ENCODE peak calls at places on chromosome 1, in four cellular contexts. One of them, this sample, is unnamed.

GRCh38 chr1:151534662-151535278 is 5.3 kb upstream of the TUFT1 start:
- DNase-seq in heart right ventricle: peak
- DNase-seq in fibroblast of pulmonary artery: peak
- DNase-seq in heart left ventricle: peak
- DNase-seq in this sample: no peak

GRCh38 chr1:96979287-96979686 is 257.7 kb downstream of the PTBP2 start:
- DNase-seq in heart right ventricle: no peak
- DNase-seq in heart left ventricle: no peak
- DNase-seq in fibroblast of pulmonary artery: no peak
- DNase-seq in this sample: no peak

GRCh38 chr1:232143315-232143886 is 486.5 kb downstream of the SIPA1L2 start:
- DNase-seq in fibroblast of pulmonary artery: no peak
- DNase-seq in heart right ventricle: no peak
- DNase-seq in heart left ventricle: no peak
- DNase-seq in this sample: no peak

GRCh38 chr1:206734499-206735142 is 36.0 kb upstream of the IL19 start:
- DNase-seq in fibroblast of pulmonary artery: peak
- DNase-seq in heart right ventricle: peak
- DNase-seq in heart left ventricle: no peak
- DNase-seq in this sample: no peak

GRCh38 chr1:156893048-156893953 is at the start of gene PEAR1:
- DNase-seq in heart right ventricle: peak
- DNase-seq in fibroblast of pulmonary artery: peak
- DNase-seq in heart left ventricle: peak
- DNase-seq in this sample: no peak

GRCh38 chr1:2134232-2134603 is 60.4 kb downstream of the FAAP20 start:
- DNase-seq in fibroblast of pulmonary artery: no peak
- DNase-seq in heart right ventricle: no peak
- DNase-seq in heart left ventricle: no peak
- DNase-seq in this sample: no peak

GRCh38 chr1:10625076-10625475 is 150.3 kb downstream of the PEX14 start:
- DNase-seq in heart left ventricle: no peak
- DNase-seq in heart right ventricle: no peak
- DNase-seq in fibroblast of pulmonary artery: no peak
- DNase-seq in this sample: no peak

GRCh38 chr1:223323491-223324484 is 40.2 kb downstream of the SUSD4 start:
- DNase-seq in heart left ventricle: no peak
- DNase-seq in heart right ventricle: no peak
- DNase-seq in fibroblast of pulmonary artery: no peak
- DNase-seq in this sample: no peak

GRCh38 chr1:223887724-223888428 is 42.1 kb upstream of the TP53BP2 start:
- DNase-seq in heart right ventricle: no peak
- DNase-seq in heart left ventricle: peak
- DNase-seq in fibroblast of pulmonary artery: peak
- DNase-seq in this sample: peak

GRCh38 chr1:207919523-207920210 is 8.7 kb upstream of the CD34 start:
- DNase-seq in fibroblast of pulmonary artery: peak
- DNase-seq in heart right ventricle: no peak
- DNase-seq in heart left ventricle: peak
- DNase-seq in this sample: no peak

GRCh38 chr1:214645712-214646111 is 42.7 kb downstream of the CENPF start:
- DNase-seq in heart right ventricle: no peak
- DNase-seq in fibroblast of pulmonary artery: no peak
- DNase-seq in heart left ventricle: no peak
- DNase-seq in this sample: no peak

GRCh38 chr1:14677291-14677690 is 78.8 kb downstream of the KAZN start:
- DNase-seq in heart right ventricle: no peak
- DNase-seq in heart left ventricle: no peak
- DNase-seq in fibroblast of pulmonary artery: no peak
- DNase-seq in this sample: no peak

GRCh38 chr1:161132410-161133219 is at the start of gene DEDD:
- DNase-seq in fibroblast of pulmonary artery: peak
- DNase-seq in heart right ventricle: peak
- DNase-seq in heart left ventricle: peak
- DNase-seq in this sample: peak

GRCh38 chr1:87399264-87399663 is 70.6 kb downstream of the LMO4 start:
- DNase-seq in heart left ventricle: no peak
- DNase-seq in fibroblast of pulmonary artery: no peak
- DNase-seq in heart right ventricle: no peak
- DNase-seq in this sample: no peak

GRCh38 chr1:26284597-26285351 is 4.9 kb downstream of the SH3BGRL3 start:
- DNase-seq in fibroblast of pulmonary artery: peak
- DNase-seq in heart left ventricle: peak
- DNase-seq in heart right ventricle: peak
- DNase-seq in this sample: peak

GRCh38 chr1:180530501-180530900 is 28.1 kb upstream of the ACBD6 start:
- DNase-seq in heart right ventricle: no peak
- DNase-seq in heart left ventricle: peak
- DNase-seq in fibroblast of pulmonary artery: peak
- DNase-seq in this sample: peak

GRCh38 chr1:53067886-53068285 is 5.9 kb downstream of the PODN start:
- DNase-seq in heart right ventricle: no peak
- DNase-seq in fibroblast of pulmonary artery: no peak
- DNase-seq in heart left ventricle: no peak
- DNase-seq in this sample: no peak

GRCh38 chr1:165829888-165830287 is 2.5 kb downstream of the UCK2 start:
- DNase-seq in heart right ventricle: no peak
- DNase-seq in fibroblast of pulmonary artery: no peak
- DNase-seq in heart left ventricle: no peak
- DNase-seq in this sample: no peak
- H3K4me3 ChIP-seq in heart right ventricle: no peak
- H3K4me3 ChIP-seq in fibroblast of pulmonary artery: peak
- H3K4me3 ChIP-seq in heart left ventricle: no peak
- H3K4me3 ChIP-seq in this sample: peak

GRCh38 chr1:89260042-89260441 is 12.6 kb downstream of the GBP5 start:
- DNase-seq in fibroblast of pulmonary artery: no peak
- DNase-seq in heart left ventricle: no peak
- DNase-seq in heart right ventricle: no peak
- DNase-seq in this sample: no peak

GRCh38 chr1:89262643-89263042 is 10.0 kb downstream of the GBP5 start:
- DNase-seq in fibroblast of pulmonary artery: peak
- DNase-seq in heart right ventricle: no peak
- DNase-seq in heart left ventricle: no peak
- DNase-seq in this sample: no peak

GRCh38 chr1:89260575-89261275 is 11.9 kb downstream of the GBP5 start:
- DNase-seq in fibroblast of pulmonary artery: peak
- DNase-seq in heart left ventricle: no peak
- DNase-seq in heart right ventricle: no peak
- DNase-seq in this sample: no peak

GRCh38 chr1:89259283-89259971 is 13.2 kb downstream of the GBP5 start:
- DNase-seq in heart left ventricle: no peak
- DNase-seq in heart right ventricle: no peak
- DNase-seq in fibroblast of pulmonary artery: no peak
- DNase-seq in this sample: no peak

DNA sequence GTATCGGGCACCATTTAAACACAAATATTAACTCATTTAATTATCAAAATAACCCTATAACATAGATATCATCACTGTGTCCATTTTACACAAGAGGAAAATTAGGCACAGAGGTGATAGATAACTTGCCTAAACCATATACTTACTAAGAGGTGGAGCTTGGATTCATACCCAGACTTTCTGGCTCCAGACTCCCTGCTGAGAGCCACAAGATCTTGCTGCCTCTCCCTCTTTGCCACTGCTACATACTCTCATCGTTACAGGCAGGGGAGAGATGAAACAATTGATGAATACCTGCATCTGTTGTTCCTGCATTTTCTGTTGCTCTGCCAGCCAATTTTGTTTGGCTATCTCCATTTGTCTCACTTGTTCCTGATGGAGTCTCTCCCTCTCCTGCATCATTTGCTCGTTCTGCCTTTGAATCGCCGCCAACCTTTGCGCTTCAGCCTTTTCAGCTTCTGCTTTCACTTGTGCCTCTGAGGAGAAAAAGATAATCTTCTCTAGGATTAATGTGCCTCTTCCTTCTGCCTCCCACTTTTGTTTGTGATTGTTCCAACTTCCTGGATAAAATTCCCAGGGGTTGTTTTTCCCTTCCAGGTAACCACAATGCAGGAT is 10.6 kb downstream of the GBP5 start:
- DNase-seq in fibroblast of pulmonary artery: peak
- DNase-seq in heart right ventricle: peak
- DNase-seq in heart left ventricle: no peak
- DNase-seq in this sample: no peak
- H3K4me3 ChIP-seq in fibroblast of pulmonary artery: peak
- H3K4me3 ChIP-seq in heart right ventricle: peak
- H3K4me3 ChIP-seq in heart left ventricle: peak
- H3K4me3 ChIP-seq in this sample: no peak

DNA sequence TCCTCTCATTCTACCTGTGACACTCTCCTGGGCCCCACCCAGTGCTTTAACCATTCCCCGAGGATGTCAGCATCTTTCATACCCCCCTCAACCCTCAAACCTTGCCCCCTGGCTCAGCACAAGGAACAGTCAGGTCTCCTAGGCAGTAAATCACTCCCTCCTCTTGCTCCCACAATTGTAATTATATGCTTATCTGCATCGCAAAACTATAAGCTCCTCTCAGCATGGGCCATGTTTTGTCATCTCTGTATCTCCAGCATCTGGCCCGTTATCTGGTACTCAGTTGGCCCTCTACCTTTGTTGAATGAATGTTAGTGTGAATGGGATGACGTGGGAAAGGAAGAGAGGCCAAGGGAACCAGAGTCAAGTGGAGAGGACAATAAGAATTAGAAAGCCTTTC is 2.8 kb upstream of the ELOVL1 start:
- DNase-seq in heart right ventricle: no peak
- DNase-seq in fibroblast of pulmonary artery: no peak
- DNase-seq in heart left ventricle: no peak
- DNase-seq in this sample: no peak
- H3K4me3 ChIP-seq in heart right ventricle: no peak
- H3K4me3 ChIP-seq in fibroblast of pulmonary artery: no peak
- H3K4me3 ChIP-seq in heart left ventricle: no peak
- H3K4me3 ChIP-seq in this sample: no peak

GRCh38 chr1:44553771-44554170 is 120.5 kb downstream of the TMEM53 start:
- DNase-seq in heart left ventricle: no peak
- DNase-seq in fibroblast of pulmonary artery: peak
- DNase-seq in heart right ventricle: no peak
- DNase-seq in this sample: no peak
- H3K4me3 ChIP-seq in heart left ventricle: no peak
- H3K4me3 ChIP-seq in fibroblast of pulmonary artery: no peak
- H3K4me3 ChIP-seq in heart right ventricle: no peak
- H3K4me3 ChIP-seq in this sample: no peak

DNA sequence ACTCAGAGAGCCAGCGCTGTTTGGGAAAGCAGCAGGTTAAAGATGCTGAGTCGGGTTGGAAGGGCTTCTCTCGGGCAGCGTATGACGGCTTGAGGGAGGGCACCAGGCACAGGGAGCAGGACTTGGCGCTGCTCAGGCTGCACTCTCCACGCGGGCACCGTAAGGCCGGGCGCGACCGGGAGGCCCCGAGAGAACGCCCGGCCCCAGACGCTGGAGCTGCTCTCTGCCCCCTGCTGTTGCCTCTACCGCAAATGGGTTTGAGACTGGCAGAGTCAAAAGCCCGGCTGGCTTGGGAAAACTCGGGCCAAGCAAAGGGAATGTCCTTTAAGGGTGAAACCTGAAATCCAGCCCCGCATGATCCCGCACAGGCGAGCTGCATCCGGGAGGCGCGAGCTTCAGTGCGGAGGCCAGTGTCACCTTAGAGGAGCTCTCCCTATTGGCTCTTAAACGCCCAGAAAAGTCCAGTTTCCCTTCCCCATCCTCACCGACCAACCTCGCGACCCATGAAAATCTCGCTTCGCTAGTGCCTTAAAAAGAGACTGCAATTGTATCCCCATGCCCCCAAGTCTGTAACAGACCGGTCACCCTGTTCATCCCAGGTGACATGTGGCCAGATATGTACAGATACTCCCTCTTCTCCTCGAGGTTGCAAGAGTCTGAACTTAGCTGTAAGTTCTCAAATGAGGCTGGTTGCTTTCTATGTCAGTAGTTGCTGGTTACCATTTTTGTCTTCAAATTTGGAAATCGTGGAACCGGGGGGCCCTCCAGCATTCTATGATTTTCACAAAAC is 1.1 kb downstream of the PRRX1 start:
- DNase-seq in fibroblast of pulmonary artery: peak
- DNase-seq in heart left ventricle: peak
- DNase-seq in heart right ventricle: peak
- DNase-seq in this sample: no peak
- H3K4me3 ChIP-seq in fibroblast of pulmonary artery: peak
- H3K4me3 ChIP-seq in heart left ventricle: peak
- H3K4me3 ChIP-seq in heart right ventricle: peak
- H3K4me3 ChIP-seq in this sample: peak

GRCh38 chr1:157968503-157968902 is 24.9 kb upstream of the KIRREL1 start:
- DNase-seq in heart left ventricle: peak
- DNase-seq in fibroblast of pulmonary artery: peak
- DNase-seq in heart right ventricle: no peak
- DNase-seq in this sample: peak

GRCh38 chr1:157969693-157970485 is 23.6 kb upstream of the KIRREL1 start:
- DNase-seq in heart right ventricle: no peak
- DNase-seq in heart left ventricle: peak
- DNase-seq in fibroblast of pulmonary artery: peak
- DNase-seq in this sample: peak

GRCh38 chr1:157967205-157967604 is 26.2 kb upstream of the KIRREL1 start:
- DNase-seq in fibroblast of pulmonary artery: no peak
- DNase-seq in heart right ventricle: no peak
- DNase-seq in heart left ventricle: no peak
- DNase-seq in this sample: no peak

GRCh38 chr1:157971723-157972122 is 21.7 kb upstream of the KIRREL1 start:
- DNase-seq in fibroblast of pulmonary artery: no peak
- DNase-seq in heart left ventricle: no peak
- DNase-seq in heart right ventricle: no peak
- DNase-seq in this sample: no peak

DNA sequence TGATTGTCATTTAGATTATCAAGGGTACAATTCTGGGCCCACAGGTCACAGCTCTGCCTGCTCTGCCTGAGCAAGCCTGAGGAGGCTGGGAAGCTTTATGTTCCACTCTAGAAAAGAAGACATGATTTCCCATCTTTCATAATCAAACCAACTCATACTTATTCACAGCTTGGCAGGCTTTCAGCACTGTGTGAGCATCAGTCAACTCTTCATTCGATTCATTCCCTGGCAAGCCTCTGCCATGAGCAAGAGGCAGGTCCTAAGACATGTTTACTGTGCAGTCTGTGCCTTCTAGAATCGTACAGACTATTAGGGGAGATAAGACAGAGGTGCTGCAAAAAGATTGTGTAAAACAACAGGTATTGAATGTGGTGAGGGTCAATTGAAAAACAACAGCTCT is 24.5 kb upstream of the KIRREL1 start:
- DNase-seq in heart right ventricle: no peak
- DNase-seq in fibroblast of pulmonary artery: peak
- DNase-seq in heart left ventricle: peak
- DNase-seq in this sample: peak
- H3K4me3 ChIP-seq in heart right ventricle: no peak
- H3K4me3 ChIP-seq in fibroblast of pulmonary artery: no peak
- H3K4me3 ChIP-seq in heart left ventricle: no peak
- H3K4me3 ChIP-seq in this sample: no peak

GRCh38 chr1:56390540-56390867 is 188.9 kb downstream of the PLPP3 start:
- DNase-seq in heart right ventricle: no peak
- DNase-seq in fibroblast of pulmonary artery: no peak
- DNase-seq in heart left ventricle: no peak
- DNase-seq in this sample: no peak
- H3K4me3 ChIP-seq in heart right ventricle: no peak
- H3K4me3 ChIP-seq in fibroblast of pulmonary artery: no peak
- H3K4me3 ChIP-seq in heart left ventricle: no peak
- H3K4me3 ChIP-seq in this sample: no peak

DNA sequence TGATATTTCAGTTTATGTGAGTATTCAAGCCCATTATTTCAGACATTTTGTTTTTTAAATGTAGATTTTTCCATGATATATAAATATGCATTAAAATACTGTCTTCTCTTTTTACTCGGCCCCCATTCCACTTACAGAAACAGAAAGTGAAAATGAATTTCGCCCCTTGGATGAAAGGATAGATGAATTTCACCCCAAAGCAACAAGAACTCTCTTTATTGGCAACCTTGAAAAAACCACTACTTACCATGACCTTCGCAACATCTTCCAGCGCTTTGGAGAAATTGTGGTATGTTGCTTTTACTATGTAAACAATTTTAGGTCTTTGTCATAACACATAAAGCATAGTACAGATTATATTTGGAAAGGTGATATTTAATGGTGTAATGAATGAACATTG is 59.9 kb downstream of the ZBTB17 start:
- DNase-seq in heart right ventricle: no peak
- DNase-seq in fibroblast of pulmonary artery: no peak
- DNase-seq in heart left ventricle: no peak
- DNase-seq in this sample: no peak
- H3K4me3 ChIP-seq in heart right ventricle: no peak
- H3K4me3 ChIP-seq in fibroblast of pulmonary artery: no peak
- H3K4me3 ChIP-seq in heart left ventricle: no peak
- H3K4me3 ChIP-seq in this sample: no peak

This sample was measured in skeletal muscle cell.